ENCODE peak calls at places on chromosome 15, in five cellular contexts. F, I, X, R and B are unnamed samples.

GRCh38 chr15:77525411-77525811 is 104.7 kb downstream of the HMG20A start:
- DNase-seq in X (peak; percentile 95), I (no peak), F (peak; percentile 10), R (no peak), B (no peak)

GRCh38 chr15:34984884-34985630 is 3.0 kb downstream of the ZNF770 start:
- DNase-seq in I (no peak), R (no peak), X (no peak), F (no peak), B (no peak)

GRCh38 chr15:75647370-75648155 is at the start of gene SNX33:
- DNase-seq in X (peak; percentile 77), I (no peak), F (peak; percentile 90), R (peak; percentile 87), B (peak; percentile 82)

GRCh38 chr15:96020133-96020532 is 310.4 kb upstream of the NR2F2 start:
- DNase-seq in R (no peak), X (no peak), F (no peak), I (no peak), B (no peak)

GRCh38 chr15:81160312-81161214 is 26.5 kb downstream of the CFAP161 start:
- DNase-seq in I (no peak), F (peak; percentile 83), R (peak; percentile 21), X (no peak), B (peak; percentile 56)

GRCh38 chr15:79431636-79432344 is at the start of gene MINAR1:
- DNase-seq in X (peak; percentile 46), R (peak; percentile 32), I (no peak), F (no peak), B (no peak)

GRCh38 chr15:72342385-72342784 is 22.4 kb upstream of the CELF6 start:
- DNase-seq in X (peak; percentile 40), R (peak; percentile 19), I (no peak), F (no peak), B (no peak)

GRCh38 chr15:94856267-94856854 is 625.0 kb downstream of the MCTP2 start:
- DNase-seq in F (no peak), R (no peak), X (no peak), I (no peak), B (no peak)

GRCh38 chr15:69748700-69749099 is 296.1 kb downstream of the RPLP1 start:
- DNase-seq in F (no peak), X (no peak), R (no peak), I (no peak), B (no peak)

GRCh38 chr15:41309226-41309905 is 23.0 kb downstream of the OIP5 start:
- DNase-seq in I (no peak), F (no peak), R (no peak), X (no peak), B (no peak)

GRCh38 chr15:77939851-77940250 is 137.7 kb downstream of the TBC1D2B start:
- DNase-seq in I (no peak), F (no peak), R (no peak), X (no peak), B (no peak)

GRCh38 chr15:70494861-70495571 is 268.3 kb downstream of the UACA start:
- DNase-seq in I (no peak), R (no peak), X (peak; percentile 60), F (no peak), B (no peak)

GRCh38 chr15:52301265-52301847 is 5.8 kb upstream of the MYO5C start:
- DNase-seq in F (no peak), X (no peak), R (no peak), I (no peak), B (no peak)

GRCh38 chr15:78063966-78064365 is 13.5 kb downstream of the TBC1D2B start:
- DNase-seq in R (no peak), F (no peak), X (no peak), I (no peak), B (no peak)

GRCh38 chr15:39925112-39925830 is 5.2 kb upstream of the GPR176 start:
- DNase-seq in R (no peak), F (no peak), X (peak; percentile 32), I (no peak), B (no peak)

GRCh38 chr15:69454953-69455352 is 2.3 kb downstream of the RPLP1 start:
- DNase-seq in I (no peak), R (no peak), F (no peak), X (no peak), B (no peak)

GRCh38 chr15:55981596-55982249 is 11.7 kb downstream of the NEDD4 start:
- DNase-seq in I (no peak), F (no peak), X (no peak), R (no peak), B (no peak)

GRCh38 chr15:81955709-81956108 is 90.1 kb downstream of the MEX3B start:
- DNase-seq in R (no peak), I (no peak), X (no peak), F (no peak), B (no peak)

GRCh38 chr15:67836477-67836876 is 3.4 kb downstream of the RNU6-1 start:
- DNase-seq in F (peak; percentile 57), I (no peak), X (peak; percentile 60), R (peak; percentile 64), B (peak; percentile 64)

GRCh38 chr15:58139631-58140522 is 1.7 kb downstream of the AQP9 start:
- DNase-seq in I (no peak), R (peak; percentile 16), X (no peak), F (no peak), B (no peak)

GRCh38 chr15:40456299-40456712 is 14.5 kb upstream of the CHST14 start:
- DNase-seq in I (no peak), R (peak; percentile 70), F (peak; percentile 61), X (no peak), B (peak; percentile 36)

GRCh38 chr15:50707878-50708427 is 21.4 kb upstream of the TRPM7 start:
- DNase-seq in X (no peak), F (no peak), R (no peak), I (no peak), B (no peak)

GRCh38 chr15:43239732-43240491 is 19.1 kb upstream of the EPB42 start:
- DNase-seq in F (no peak), X (no peak), R (no peak), I (no peak), B (no peak)

GRCh38 chr15:58299311-58299850 is 132.4 kb upstream of the LIPC start:
- DNase-seq in R (peak; percentile 33), F (no peak), I (no peak), X (no peak), B (no peak)

GRCh38 chr15:45088801-45089711 is 24.9 kb downstream of the DUOX2 start:
- DNase-seq in F (no peak), X (no peak), I (no peak), R (no peak), B (no peak)

GRCh38 chr15:68209735-68210408 is 4.7 kb upstream of the CALML4 start:
- DNase-seq in R (no peak), F (no peak), I (no peak), X (no peak), B (no peak)

GRCh38 chr15:77649019-77649418 is 16.3 kb upstream of the LINGO1 start:
- DNase-seq in I (no peak), R (no peak), X (no peak), F (no peak), B (no peak)

GRCh38 chr15:93479679-93480078 is 390.7 kb upstream of the RGMA start:
- DNase-seq in R (peak; percentile 84), I (no peak), X (no peak), F (peak; percentile 80), B (peak; percentile 69)

GRCh38 chr15:74242296-74242929 is 6.3 kb downstream of the CCDC33 start:
- DNase-seq in F (no peak), R (peak; percentile 64), I (peak; percentile 30), X (no peak), B (no peak)

GRCh38 chr15:42627485-42627884 is 52.1 kb downstream of the STARD9 start:
- DNase-seq in X (no peak), F (no peak), R (no peak), I (no peak), B (no peak)

GRCh38 chr15:99967841-99968371 is 234.7 kb upstream of the LYSMD4 start:
- DNase-seq in I (no peak), F (no peak), R (no peak), X (peak; percentile 13), B (peak; percentile 3)

GRCh38 chr15:47673343-47673761 is 44.0 kb upstream of the SEMA6D start:
- DNase-seq in I (no peak), X (no peak), R (no peak), F (peak; percentile 44), B (peak; percentile 24)

GRCh38 chr15:68419301-68420175 is 12.4 kb downstream of the ITGA11 start:
- DNase-seq in R (no peak), X (no peak), F (no peak), I (no peak), B (no peak)

GRCh38 chr15:63502137-63502801 is 2.1 kb upstream of the USP3 start:
- DNase-seq in R (peak; percentile 44), X (peak; percentile 41), F (no peak), I (no peak), B (no peak)
- H3K27me3 ChIP-seq in R (no peaks in the 10 kb centered on the region), X (no peaks in the 10 kb centered on the region), F (no peaks in the 10 kb centered on the region), I (no peaks in the 10 kb centered on the region), B (no peaks in the 10 kb centered on the region)

GRCh38 chr15:59995568-59996349 is 8.4 kb upstream of the FOXB1 start:
- DNase-seq in X (no peak), R (no peak), I (no peak), F (no peak), B (no peak)
- H3K27me3 ChIP-seq in X (peaks cover 100% of the 10 kb centered on the region), R (peaks cover 74% of the 10 kb centered on the region), I (peaks cover 38% of the 10 kb centered on the region), F (peaks cover 89% of the 10 kb centered on the region), B (peaks cover 2% of the 10 kb centered on the region)

DNA sequence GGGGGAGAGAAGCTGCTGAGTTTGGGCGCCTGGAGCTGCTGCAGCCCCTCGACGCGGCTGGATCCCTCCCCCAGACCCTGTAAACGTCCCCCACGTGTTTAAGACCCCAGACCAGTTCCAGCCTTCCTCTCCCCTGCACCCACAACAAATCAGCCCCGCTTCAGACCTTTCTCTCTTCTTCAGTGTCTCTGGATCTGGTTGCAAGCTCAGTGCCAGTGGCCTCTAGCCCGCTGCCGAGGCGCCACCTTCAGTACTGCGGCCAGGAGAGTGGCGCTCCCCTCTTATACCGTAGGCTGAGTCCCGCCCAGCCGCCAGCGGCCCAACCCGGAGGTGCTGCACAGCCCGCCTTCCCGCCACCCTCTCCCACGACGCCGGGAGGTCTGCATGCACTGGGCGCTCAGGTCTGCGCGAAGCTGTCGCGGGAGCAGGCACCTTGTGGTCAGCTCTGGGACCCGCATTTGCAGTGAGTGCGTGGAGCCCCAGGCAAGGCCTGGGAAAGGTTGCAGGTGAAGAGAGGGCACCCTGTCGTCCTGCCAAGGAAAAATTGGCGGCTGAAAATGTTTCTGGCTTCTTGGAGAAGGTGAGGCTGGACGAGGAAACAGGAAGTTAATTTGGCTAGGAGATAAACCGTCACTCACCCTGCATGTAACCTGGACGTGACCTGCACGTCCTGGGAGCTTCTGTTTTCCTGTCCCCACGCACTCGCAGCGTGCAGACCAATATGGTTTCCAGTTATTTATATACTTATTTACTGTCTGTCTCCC is at the start of gene C2CD4B:
- DNase-seq in R (peak; percentile 95), I (no peak), F (peak; percentile 71), X (no peak), B (peak; percentile 35)
- H3K27me3 ChIP-seq in R (no peaks in the 10 kb centered on the region), I (no peaks in the 10 kb centered on the region), F (no peaks in the 10 kb centered on the region), X (peaks cover 26% of the 10 kb centered on the region), B (no peaks in the 10 kb centered on the region)

GRCh38 chr15:26772588-26773484 is at the start of gene GABRB3:
- DNase-seq in X (no peak), F (peak; percentile 58), I (no peak), R (peak; percentile 73), B (peak; percentile 23)

GRCh38 chr15:26771168-26771916 is 1.5 kb downstream of the GABRB3 start:
- DNase-seq in R (peak; percentile 17), X (peak; percentile 1), F (peak; percentile 63), I (no peak), B (peak; percentile 41)

GRCh38 chr15:26773485-26773877 is 615 bp upstream of the GABRB3 start:
- DNase-seq in X (no peak), R (no peak), F (no peak), I (no peak), B (no peak)

GRCh38 chr15:26773917-26774316 is 1.1 kb upstream of the GABRB3 start:
- DNase-seq in I (no peak), F (no peak), R (no peak), X (no peak), B (no peak)

GRCh38 chr15:26771917-26772587 is 814 bp downstream of the GABRB3 start:
- DNase-seq in I (no peak), R (peak; percentile 26), X (no peak), F (no peak), B (peak; percentile 26)
- H3K27me3 ChIP-seq in I (no peaks in the 10 kb centered on the region), R (no peaks in the 10 kb centered on the region), X (no peaks in the 10 kb centered on the region), F (no peaks in the 10 kb centered on the region), B (no peaks in the 10 kb centered on the region)